ENCODE peak calls at places on chromosomes 7 and 10, in eight cellular contexts. Z, A, L, Y, M, H, R and X are unnamed samples.

GRCh38 chr10:44552716-44553115 is 167.8 kb upstream of the CXCL12 start:
- DNase-seq in R (no peak), L (no peak), Y (peak), H (no peak), Z (no peak), M (no peak), A (no peak), X (no peak)

GRCh38 chr7:155998328-155998691 is 186.0 kb upstream of the SHH start:
- DNase-seq in R (peak), A (no peak), L (no peak), Y (no peak), M (no peak), Z (no peak), H (no peak), X (no peak)

GRCh38 chr10:14086596-14086995 is 244.1 kb downstream of the FRMD4A start:
- DNase-seq in M (no peak), A (no peak), L (no peak), R (no peak), H (no peak), Y (no peak), Z (no peak), X (no peak)

GRCh38 chr10:69387500-69387899 is 29.2 kb downstream of the TACR2 start:
- DNase-seq in H (no peak), Y (no peak), Z (no peak), R (no peak), L (no peak), M (no peak), A (no peak), X (no peak)

GRCh38 chr10:8072211-8072610 is 17.7 kb downstream of the GATA3 start:
- DNase-seq in L (no peak), Y (no peak), R (no peak), A (no peak), H (no peak), M (no peak), Z (no peak), X (no peak)

GRCh38 chr7:43785425-43785824 is 26.9 kb downstream of the BLVRA start:
- DNase-seq in A (peak), Y (peak), Z (no peak), M (no peak), R (no peak), H (no peak), L (peak), X (no peak)

GRCh38 chr10:69437321-69438259 is 13.7 kb upstream of the TSPAN15 start:
- DNase-seq in Y (no peak), A (peak), R (no peak), M (no peak), L (no peak), H (no peak), Z (no peak), X (no peak)

GRCh38 chr7:8436965-8437364 is 3.6 kb downstream of the NXPH1 start:
- DNase-seq in M (peak), A (peak), Z (peak), L (peak), H (peak), R (peak), Y (peak), X (peak)

GRCh38 chr10:132479603-132480221 is 57.9 kb upstream of the INPP5A start:
- DNase-seq in Y (no peak), Z (no peak), A (no peak), L (no peak), R (no peak), M (no peak), H (no peak), X (no peak)

DNA sequence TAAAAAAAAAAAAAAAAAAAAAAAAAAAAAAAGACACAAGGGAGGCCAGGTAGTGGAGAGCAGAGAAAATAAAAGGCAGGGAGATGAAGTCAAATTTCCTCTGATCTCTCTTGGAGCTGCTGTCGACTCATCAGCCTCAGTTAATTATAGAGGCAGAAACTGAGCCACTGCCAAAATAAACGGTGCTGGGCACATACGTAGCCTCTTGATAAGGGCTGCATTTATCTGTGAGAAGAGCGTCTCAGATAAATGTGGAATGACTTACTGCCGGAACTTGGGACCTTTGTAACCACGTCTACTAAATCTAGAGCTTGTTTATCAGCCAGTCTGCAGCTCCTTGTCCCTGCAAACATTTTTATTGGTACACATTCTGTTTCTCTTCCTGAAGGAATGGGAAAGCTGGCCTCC is 162.3 kb downstream of the BAMBI start:
- DNase-seq in L (peak), Y (no peak), M (no peak), H (no peak), R (no peak), Z (peak), A (no peak), X (no peak)
- TF ChIP-seq EZH2phosphoT487 in L (no peak), Y (no peak), M (no peak), H (no peak), R (no peak), Z (no peak), A (no peak), X (no peak)

DNA sequence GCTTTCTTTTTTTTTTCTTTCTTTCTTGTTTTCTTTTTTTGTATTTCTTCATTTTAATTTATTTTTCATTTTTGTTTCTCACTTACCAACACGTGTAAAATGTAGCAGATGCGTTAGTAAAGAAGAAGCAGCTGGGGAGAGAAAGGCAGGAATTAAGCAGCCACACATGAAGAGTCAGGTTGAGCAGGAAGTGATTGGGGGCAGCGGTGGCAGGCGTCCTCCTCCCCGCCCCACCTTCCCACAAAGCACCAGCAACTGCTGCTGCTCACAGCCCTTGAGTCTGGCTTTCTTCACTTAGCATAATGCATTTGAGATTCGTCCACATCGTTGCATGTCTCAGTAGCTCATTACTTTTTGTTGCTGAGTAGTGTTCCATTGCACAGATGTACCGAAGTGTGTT is 30.1 kb downstream of the ADRB1 start:
- DNase-seq in H (no peak), M (no peak), Z (no peak), A (no peak), Y (no peak), L (no peak), R (no peak), X (peak)
- TF ChIP-seq EZH2phosphoT487 in H (no peak), M (no peak), Z (no peak), A (no peak), Y (no peak), L (no peak), R (no peak), X (no peak)

GRCh38 chr7:98674881-98675280 is 57.8 kb downstream of the NPTX2 start:
- DNase-seq in Y (no peak), Z (no peak), M (no peak), R (no peak), H (no peak), L (no peak), A (no peak), X (no peak)

GRCh38 chr7:98674461-98674860 is 57.4 kb downstream of the NPTX2 start:
- DNase-seq in H (no peak), R (no peak), A (peak), Z (no peak), Y (no peak), M (no peak), L (no peak), X (no peak)

GRCh38 chr7:98670186-98670585 is 53.1 kb downstream of the NPTX2 start:
- DNase-seq in H (no peak), Z (no peak), R (no peak), M (no peak), L (no peak), Y (no peak), A (no peak), X (no peak)

GRCh38 chr7:98671733-98672331 is 54.7 kb downstream of the NPTX2 start:
- DNase-seq in Y (no peak), A (no peak), R (no peak), M (no peak), L (no peak), H (no peak), Z (no peak), X (no peak)

GRCh38 chr7:98669417-98670015 is 52.4 kb downstream of the NPTX2 start:
- DNase-seq in L (no peak), R (no peak), Y (no peak), Z (no peak), H (no peak), A (no peak), M (no peak), X (no peak)
- TF ChIP-seq EZH2phosphoT487 in L (no peak), R (no peak), Y (no peak), Z (no peak), H (no peak), A (no peak), M (no peak), X (no peak)

GRCh38 chr7:28069788-28070187 is 110.8 kb downstream of the JAZF1 start:
- DNase-seq in H (no peak), R (no peak), Y (peak), M (no peak), Z (no peak), L (peak), A (no peak), X (no peak)
- TF ChIP-seq EZH2phosphoT487 in H (no peak), R (no peak), Y (no peak), M (no peak), Z (no peak), L (no peak), A (no peak), X (no peak)

GRCh38 chr7:90216080-90216674 is 4.6 kb downstream of the STEAP2 start:
- DNase-seq in A (peak), L (no peak), Z (no peak), H (peak), M (no peak), Y (peak), R (no peak), X (no peak)

GRCh38 chr7:90212149-90212495 is 582 bp downstream of the STEAP2 start:
- DNase-seq in H (peak), R (no peak), Z (no peak), M (no peak), L (no peak), Y (no peak), A (peak), X (no peak)

GRCh38 chr7:90211391-90212148 is at the start of gene STEAP2:
- DNase-seq in L (peak), Y (peak), H (peak), R (peak), M (peak), A (peak), Z (peak), X (no peak)

GRCh38 chr7:90213521-90213920 is 2.0 kb downstream of the STEAP2 start:
- DNase-seq in M (no peak), H (no peak), Y (no peak), R (no peak), Z (no peak), L (no peak), A (no peak), X (no peak)

DNA sequence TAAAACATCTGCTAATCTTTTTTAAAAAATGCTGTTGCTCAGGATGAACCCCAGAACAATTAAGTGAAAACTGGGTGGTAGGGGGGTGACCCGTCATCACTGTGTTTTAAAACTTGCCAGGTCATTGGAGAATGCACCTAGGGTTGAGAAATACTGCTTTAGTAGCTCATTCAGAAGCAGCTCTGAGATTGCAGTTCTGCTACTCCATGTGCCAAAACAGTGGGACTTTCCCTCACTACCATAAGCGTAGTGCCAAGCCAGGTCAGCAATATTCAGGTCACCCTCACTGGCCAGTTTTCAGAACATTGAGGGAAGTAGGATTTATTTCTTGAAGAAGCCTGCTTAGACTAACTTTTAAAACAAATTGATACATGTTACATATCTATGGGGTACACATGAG is 5.2 kb downstream of the STEAP2 start:
- DNase-seq in Y (peak), L (no peak), R (no peak), Z (no peak), M (no peak), H (no peak), A (no peak), X (no peak)
- TF ChIP-seq EZH2phosphoT487 in Y (no peak), L (no peak), R (no peak), Z (no peak), M (no peak), H (no peak), A (no peak), X (no peak)